ENCODE peak calls at places on chromosomes 13 and 19, in seven cellular contexts. I is Peyer's patch, K is left ventricle myocardium inferior, A is prostate gland, S is adrenal gland, H is body of pancreas, W is stomach. P is an unnamed sample.

GRCh38 chr13:42334329-42334706 is 62.4 kb downstream of the AKAP11 start:
- DNase-seq in H (no peak), W (no peak), S (no peak), I (no peak), A (no peak), K (no peak), P (no peak)

GRCh38 chr13:25738342-25738771 is 313.5 kb downstream of the SHISA2 start:
- DNase-seq in H (peak; percentile 27), S (no peak), I (no peak), K (no peak), W (peak; percentile 37), A (no peak), P (peak; percentile 80)

GRCh38 chr19:45769821-45770191 is 754 bp upstream of the SIX5 start:
- DNase-seq in I (peak; percentile 77), H (peak; percentile 62), K (no peak), S (peak; percentile 70), A (peak; percentile 59), W (peak; percentile 49), P (no peak)

GRCh38 chr19:52442179-52442578 is 11.2 kb upstream of the ZNF578 start:
- DNase-seq in H (no peak), S (no peak), A (no peak), K (no peak), W (no peak), I (no peak), P (no peak)

GRCh38 chr19:47598407-47599349 is 10.3 kb upstream of the BICRA start:
- DNase-seq in K (no peak), I (peak; percentile 65), A (peak; percentile 25), S (peak; percentile 39), W (peak; percentile 41), H (peak; percentile 44), P (peak; percentile 36)

GRCh38 chr19:17572640-17573039 is 17.2 kb downstream of the COLGALT1 start:
- DNase-seq in K (no peak), I (no peak), W (no peak), A (no peak), H (no peak), S (no peak), P (no peak)

GRCh38 chr19:662207-662961 is 630 bp downstream of the RNF126 start:
- DNase-seq in K (no peak), A (no peak), S (peak; percentile 58), I (peak; percentile 89), W (peak; percentile 68), H (peak; percentile 59), P (peak; percentile 36)

GRCh38 chr13:39565036-39565949 is 37.7 kb downstream of the LHFPL6 start:
- DNase-seq in I (no peak), A (no peak), H (no peak), S (no peak), W (no peak), K (no peak), P (peak; percentile 59)

GRCh38 chr19:13396256-13397080 is 109.8 kb downstream of the CACNA1A start:
- DNase-seq in S (peak; percentile 49), H (peak; percentile 32), W (no peak), I (peak; percentile 52), K (peak; percentile 20), A (no peak), P (peak; percentile 9)

GRCh38 chr19:40165362-40165937 is 25.8 kb upstream of the MAP3K10 start:
- DNase-seq in I (peak; percentile 71), K (peak; percentile 36), H (peak; percentile 17), S (peak; percentile 39), A (no peak), W (peak; percentile 36), P (peak; percentile 84)

GRCh38 chr19:40159744-40160143 is 31.5 kb upstream of the MAP3K10 start:
- DNase-seq in A (no peak), I (no peak), S (no peak), K (no peak), H (no peak), W (no peak), P (no peak)

GRCh38 chr19:40162104-40162503 is 29.1 kb upstream of the MAP3K10 start:
- DNase-seq in I (no peak), K (no peak), W (no peak), A (no peak), S (no peak), H (no peak), P (no peak)

GRCh38 chr19:40163541-40164129 is 27.6 kb upstream of the MAP3K10 start:
- DNase-seq in S (no peak), A (no peak), H (no peak), I (no peak), K (no peak), W (no peak), P (no peak)
- H3K27ac ChIP-seq in S (no peak overlapping the region), A (no peak overlapping the region), H (no peak overlapping the region), I (no peak overlapping the region), K (no peak overlapping the region), W (no peak overlapping the region), P (no peak overlapping the region)

GRCh38 chr19:48722196-48722708 is 2.7 kb upstream of the MAMSTR start:
- DNase-seq in H (no peak), K (no peak), W (no peak), I (no peak), A (no peak), S (no peak), P (no peak)

GRCh38 chr19:48719263-48720171 is at the start of gene MAMSTR:
- DNase-seq in I (no peak), S (peak; percentile 78), K (no peak), H (no peak), A (no peak), W (no peak), P (peak; percentile 99)

GRCh38 chr19:48720613-48721296 is 1.2 kb upstream of the MAMSTR start:
- DNase-seq in W (peak; percentile 97), H (peak; percentile 98), K (peak; percentile 98), A (peak; percentile 99), S (peak; percentile 99), I (peak; percentile 100), P (peak; percentile 99)

GRCh38 chr19:48718711-48719231 is 754 bp downstream of the MAMSTR start:
- DNase-seq in I (no peak), H (no peak), W (no peak), S (peak; percentile 54), A (no peak), K (no peak), P (peak; percentile 43)

GRCh38 chr19:48720251-48720612 is 707 bp upstream of the MAMSTR start:
- DNase-seq in S (no peak), K (peak; percentile 44), A (no peak), H (no peak), W (no peak), I (no peak), P (no peak)
- H3K4me3 ChIP-seq in S (peak overlapping the region; percentile 37), K (peak overlapping the region; percentile 64), A (peak overlapping the region; percentile 56), H (no peak overlapping the region), W (peak overlapping the region; percentile 48), I (peak overlapping the region; percentile 56), P (peak overlapping the region; percentile 68)

DNA sequence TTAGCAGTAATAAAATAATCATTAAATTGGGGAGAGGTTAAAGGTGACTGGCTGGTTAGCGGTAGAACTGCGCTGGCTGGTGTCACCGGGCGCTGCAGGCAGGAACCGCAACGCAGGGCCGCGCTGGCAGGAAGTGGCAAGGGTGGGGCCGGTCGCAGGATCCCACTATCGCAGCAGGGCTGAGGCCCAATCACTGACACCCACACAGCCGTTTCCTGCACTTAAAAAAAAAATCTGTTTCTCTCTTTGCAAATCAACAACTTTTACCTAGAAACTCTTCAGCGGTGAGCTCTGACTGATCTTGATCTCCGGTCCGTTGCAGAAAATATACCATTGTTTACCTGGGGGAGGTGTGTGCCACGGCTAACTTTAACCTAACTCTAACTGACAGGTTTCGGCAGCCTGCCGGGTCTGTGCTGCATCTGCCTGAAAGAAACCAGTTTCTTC is 46.9 kb downstream of the KLF2 start:
- DNase-seq in W (peak; percentile 85), A (no peak), S (no peak), I (peak; percentile 96), K (peak; percentile 55), H (no peak), P (no peak)
- H3K27ac ChIP-seq in W (peak overlapping the region; percentile 75), A (no peak overlapping the region), S (no peak overlapping the region), I (peak overlapping the region; percentile 20), K (peak overlapping the region; percentile 55), H (no peak overlapping the region), P (no peak overlapping the region)

GRCh38 chr19:4446801-4447200 is 10.8 kb downstream of the UBXN6 start:
- DNase-seq in W (no peak), K (no peak), S (no peak), I (no peak), A (no peak), H (no peak), P (no peak)
- H3K4me3 ChIP-seq in W (no peak overlapping the region), K (no peak overlapping the region), S (no peak overlapping the region), I (no peak overlapping the region), A (no peak overlapping the region), H (no peak overlapping the region), P (no peak overlapping the region)

GRCh38 chr13:45439000-45439399 is 20.8 kb upstream of the SLC25A30 start:
- DNase-seq in A (no peak), S (no peak), H (no peak), W (no peak), I (no peak), K (no peak), P (no peak)

GRCh38 chr13:45446181-45446580 is 18.6 kb upstream of the COG3 start:
- DNase-seq in I (no peak), A (no peak), H (no peak), W (no peak), S (no peak), K (no peak), P (no peak)

GRCh38 chr13:45445053-45445452 is 19.7 kb upstream of the COG3 start:
- DNase-seq in S (no peak), A (no peak), K (no peak), I (no peak), W (no peak), H (no peak), P (no peak)

GRCh38 chr13:45439781-45440462 is 21.7 kb upstream of the SLC25A30 start:
- DNase-seq in K (no peak), H (no peak), I (no peak), A (no peak), S (no peak), W (no peak), P (no peak)

DNA sequence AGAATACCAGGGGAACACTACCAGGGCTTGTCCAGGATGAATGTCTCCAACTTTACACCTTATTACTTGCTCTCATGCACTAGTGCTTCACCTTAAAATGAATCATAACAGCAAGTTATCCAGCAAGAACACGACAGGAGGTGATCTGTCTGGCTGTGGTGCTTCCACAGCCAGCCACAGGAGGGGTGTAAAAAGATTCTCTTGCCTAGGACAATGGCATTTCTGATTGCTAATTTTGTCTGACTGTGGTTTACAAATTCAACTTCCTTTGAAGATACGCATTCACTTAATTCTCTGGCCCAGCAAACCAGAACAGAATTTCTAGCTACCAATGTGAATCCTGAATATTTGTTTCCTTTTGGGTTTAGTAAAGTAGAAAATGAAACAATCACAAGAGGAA is 23.1 kb upstream of the COG3 start:
- DNase-seq in H (no peak), A (no peak), S (no peak), I (no peak), K (no peak), W (no peak), P (no peak)
- H3K27ac ChIP-seq in H (no peak overlapping the region), A (no peak overlapping the region), S (peak overlapping the region; percentile 36), I (no peak overlapping the region), K (peak overlapping the region; percentile 83), W (no peak overlapping the region), P (no peak overlapping the region)

P was measured in SJCRH30.